ENCODE peak calls at places on chromosomes 6 and 20, in seven cellular contexts. A, K, W, B, V, Y and F are unnamed samples.

GRCh38 chr20:32648761-32649615 is 24.8 kb downstream of the C20orf203 start:
- DNase-seq in A (no peak), K (no peak), W (no peak), B (no peak), V (peak), Y (no peak), F (no peak)

GRCh38 chr6:16372029-16372776 is 133.8 kb downstream of the GMPR start:
- DNase-seq in A (no peak), K (no peak), W (no peak), B (no peak), V (no peak), Y (no peak), F (no peak)

GRCh38 chr6:44105993-44106740 is 21.1 kb downstream of the MRPL14 start:
- DNase-seq in A (no peak), K (no peak), W (no peak), B (no peak), V (no peak), Y (no peak), F (no peak)

GRCh38 chr6:88891135-88891845 is 72.1 kb downstream of the RNGTT start:
- DNase-seq in A (no peak), K (no peak), W (no peak), B (no peak), V (peak), Y (no peak), F (no peak)

GRCh38 chr6:135322427-135323201 is 141.5 kb downstream of the MYB start:
- DNase-seq in A (no peak), K (no peak), W (peak), B (no peak), V (peak), Y (no peak), F (no peak)

GRCh38 chr20:42270539-42270938 is 652.4 kb upstream of the CHD6 start:
- DNase-seq in A (no peak), K (no peak), W (no peak), B (no peak), V (no peak), Y (no peak), F (no peak)

GRCh38 chr20:32621071-32621913 is 36.2 kb upstream of the NOL4L start:
- DNase-seq in A (no peak), K (no peak), W (no peak), B (peak), V (peak), Y (no peak), F (peak)

GRCh38 chr20:324177-325042 is 942 bp upstream of the SOX12 start:
- DNase-seq in A (peak), K (peak), W (no peak), B (peak), V (peak), Y (peak), F (peak)

GRCh38 chr20:41617059-41617921 is 887 bp downstream of the CHD6 start:
- DNase-seq in A (peak), K (peak), W (no peak), B (peak), V (peak), Y (peak), F (no peak)

GRCh38 chr6:6366778-6367177 is 46.3 kb upstream of the F13A1 start:
- DNase-seq in A (no peak), K (no peak), W (no peak), B (no peak), V (no peak), Y (no peak), F (no peak)

GRCh38 chr6:128032047-128032446 is 131.2 kb upstream of the THEMIS start:
- DNase-seq in A (no peak), K (no peak), W (no peak), B (no peak), V (no peak), Y (no peak), F (no peak)

GRCh38 chr6:121849477-121849876 is 414.0 kb downstream of the GJA1 start:
- DNase-seq in A (peak), K (peak), W (no peak), B (peak), V (peak), Y (peak), F (peak)

GRCh38 chr6:11921017-11921438 is 91.1 kb upstream of the HIVEP1 start:
- DNase-seq in A (no peak), K (no peak), W (no peak), B (no peak), V (peak), Y (no peak), F (no peak)

GRCh38 chr6:41709375-41709774 is 26.0 kb downstream of the TFEB start:
- DNase-seq in A (no peak), K (no peak), W (no peak), B (no peak), V (no peak), Y (no peak), F (no peak)

GRCh38 chr20:60680554-60680953 is 571.5 kb upstream of the CDH4 start:
- DNase-seq in A (no peak), K (no peak), W (no peak), B (no peak), V (no peak), Y (no peak), F (no peak)

GRCh38 chr6:55777461-55777860 is 97.9 kb downstream of the BMP5 start:
- DNase-seq in A (no peak), K (no peak), W (no peak), B (no peak), V (no peak), Y (no peak), F (no peak)

GRCh38 chr6:107491791-107492674 is 2.1 kb downstream of the SOBP start:
- DNase-seq in A (no peak), K (peak), W (no peak), B (no peak), V (no peak), Y (no peak), F (no peak)

GRCh38 chr20:40814328-40814960 is 125.4 kb upstream of the MAFB start:
- DNase-seq in A (no peak), K (no peak), W (no peak), B (peak), V (no peak), Y (no peak), F (no peak)

GRCh38 chr6:94636780-94637385 is 940.5 kb upstream of the MANEA start:
- DNase-seq in A (no peak), K (peak), W (no peak), B (peak), V (no peak), Y (peak), F (no peak)
- TF ChIP-seq TAF1 in A (no peak), K (no peak), W (no peak), B (no peak), V (no peak), Y (no peak), F (no peak)

GRCh38 chr6:75524322-75524972 is 30.8 kb upstream of the FILIP1 start:
- DNase-seq in A (no peak), K (peak), W (no peak), B (no peak), V (no peak), Y (no peak), F (no peak)
- TF ChIP-seq POLR2AphosphoS5 in A (no peak), K (no peak), W (no peak), B (peak), V (no peak), Y (no peak), F (no peak)

GRCh38 chr6:39181333-39181732 is 47.9 kb downstream of the KCNK5 start:
- DNase-seq in A (no peak), K (no peak), W (no peak), B (no peak), V (no peak), Y (no peak), F (no peak)

GRCh38 chr6:39178804-39179203 is 50.5 kb downstream of the KCNK5 start:
- DNase-seq in A (no peak), K (no peak), W (no peak), B (no peak), V (no peak), Y (no peak), F (no peak)

GRCh38 chr6:39177130-39177529 is 52.1 kb downstream of the KCNK5 start:
- DNase-seq in A (no peak), K (no peak), W (no peak), B (no peak), V (no peak), Y (no peak), F (no peak)

GRCh38 chr6:39182604-39183003 is 46.7 kb downstream of the KCNK5 start:
- DNase-seq in A (no peak), K (no peak), W (no peak), B (no peak), V (no peak), Y (no peak), F (no peak)

GRCh38 chr6:39178235-39178634 is 51.0 kb downstream of the KCNK5 start:
- DNase-seq in A (no peak), K (no peak), W (no peak), B (no peak), V (no peak), Y (no peak), F (no peak)
- TF ChIP-seq TAF1 in A (no peak), K (no peak), W (no peak), B (no peak), V (no peak), Y (no peak), F (no peak)

DNA sequence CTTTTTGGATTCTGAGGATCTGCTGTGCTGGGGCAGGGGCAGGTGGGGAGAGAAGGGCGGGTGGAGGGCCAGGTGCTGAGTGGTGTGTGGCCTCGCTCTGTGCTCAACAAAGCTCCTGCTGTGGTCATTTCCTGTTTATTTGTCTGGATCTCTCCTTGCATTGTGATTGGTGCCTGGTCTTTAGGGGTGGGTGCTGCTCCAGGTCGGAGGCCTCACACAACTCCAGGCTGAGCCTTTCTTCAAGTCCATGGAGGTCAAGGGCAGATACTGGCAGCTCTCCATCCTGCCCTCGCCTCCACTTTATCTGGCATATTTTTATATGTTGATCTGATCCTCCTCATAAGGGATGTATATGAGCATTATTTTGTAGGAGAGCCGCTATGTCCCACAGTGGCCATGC is 36.2 kb downstream of the HLA-F start:
- DNase-seq in A (no peak), K (no peak), W (no peak), B (no peak), V (no peak), Y (peak), F (no peak)
- TF ChIP-seq POLR2AphosphoS5 in A (no peak), K (no peak), W (no peak), B (no peak), V (no peak), Y (peak), F (no peak)

DNA sequence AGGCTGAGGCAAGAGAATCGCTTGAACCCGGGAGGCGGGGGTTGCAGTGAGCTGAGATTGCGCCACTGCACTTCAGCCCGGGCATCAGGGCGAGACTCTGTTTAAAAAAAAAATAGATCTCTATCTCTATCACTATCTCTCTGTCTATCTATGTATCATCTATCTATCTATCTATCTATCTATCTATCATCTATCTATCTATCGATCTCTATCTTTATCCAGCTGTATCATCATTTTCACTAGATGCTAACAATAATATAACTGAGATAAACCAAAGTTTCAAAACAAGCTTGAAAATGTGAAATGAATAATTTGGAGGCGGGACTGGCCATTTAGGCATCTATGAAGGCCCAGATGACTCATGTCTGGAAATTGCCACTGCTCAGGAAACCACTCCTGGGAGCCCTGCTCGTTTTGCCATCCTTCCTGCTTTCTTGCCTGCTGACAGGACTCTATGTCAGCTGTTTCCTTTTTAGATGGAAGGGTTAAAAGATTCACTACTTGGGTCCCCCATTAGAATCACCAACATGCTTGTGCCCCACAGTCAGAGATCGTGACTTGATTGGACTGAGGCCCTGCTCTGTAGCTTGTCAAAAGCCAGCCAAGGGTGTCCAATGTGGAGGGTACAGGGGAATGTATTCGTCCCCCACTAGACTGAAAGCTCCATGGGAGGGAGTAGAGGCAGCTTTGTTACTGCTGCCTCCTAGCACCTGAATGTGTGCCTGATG is 61.7 kb downstream of the UTRN start:
- DNase-seq in A (no peak), K (no peak), W (no peak), B (no peak), V (no peak), Y (no peak), F (no peak)
- TF ChIP-seq TAF1 in A (no peak), K (no peak), W (no peak), B (no peak), V (no peak), Y (no peak), F (no peak)

GRCh38 chr6:25061289-25061945 is 125.7 kb upstream of the RIPOR2 start:
- DNase-seq in A (no peak), K (no peak), W (no peak), B (no peak), V (no peak), Y (no peak), F (no peak)

GRCh38 chr6:25066593-25066992 is 130.8 kb upstream of the RIPOR2 start:
- DNase-seq in A (no peak), K (no peak), W (no peak), B (no peak), V (no peak), Y (no peak), F (no peak)

GRCh38 chr6:25060522-25060921 is 124.8 kb upstream of the RIPOR2 start:
- DNase-seq in A (no peak), K (no peak), W (no peak), B (no peak), V (no peak), Y (no peak), F (no peak)

GRCh38 chr6:25058387-25058786 is 122.6 kb upstream of the RIPOR2 start:
- DNase-seq in A (no peak), K (no peak), W (no peak), B (no peak), V (no peak), Y (no peak), F (no peak)

GRCh38 chr6:25062070-25062811 is 126.5 kb upstream of the RIPOR2 start:
- DNase-seq in A (no peak), K (no peak), W (no peak), B (no peak), V (no peak), Y (no peak), F (no peak)
- TF ChIP-seq POLR2AphosphoS5 in A (no peak), K (no peak), W (no peak), B (no peak), V (no peak), Y (no peak), F (no peak)

DNA sequence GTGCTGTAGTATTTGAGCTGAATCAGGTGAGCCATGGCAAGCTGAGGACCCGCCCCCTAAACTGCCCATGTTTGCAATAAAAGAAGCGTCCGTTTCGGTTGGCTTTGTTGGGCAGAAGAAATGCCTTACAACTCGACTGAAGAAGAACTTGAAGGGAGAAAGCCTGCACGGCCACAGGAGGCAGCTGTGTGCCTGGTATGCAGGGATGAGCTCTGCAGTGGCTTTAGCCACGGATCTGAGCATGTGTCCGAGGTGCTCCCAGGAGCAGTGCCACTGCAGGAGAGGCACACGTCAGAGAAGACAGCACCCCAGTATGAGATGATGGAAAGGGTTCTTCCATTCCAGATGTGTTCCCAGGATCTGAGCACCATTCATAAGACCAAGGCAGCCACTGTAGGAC is 23.5 kb downstream of the KIZ start:
- DNase-seq in A (no peak), K (no peak), W (no peak), B (no peak), V (no peak), Y (no peak), F (no peak)
- TF ChIP-seq TAF1 in A (no peak), K (no peak), W (no peak), B (no peak), V (no peak), Y (no peak), F (no peak)

GRCh38 chr6:112234596-112234995 is 19.8 kb downstream of the LAMA4 start:
- DNase-seq in A (no peak), K (no peak), W (no peak), B (no peak), V (no peak), Y (no peak), F (no peak)

GRCh38 chr6:112235956-112236355 is 18.4 kb downstream of the LAMA4 start:
- DNase-seq in A (no peak), K (no peak), W (no peak), B (no peak), V (no peak), Y (no peak), F (no peak)

GRCh38 chr6:112237066-112237465 is 17.3 kb downstream of the LAMA4 start:
- DNase-seq in A (no peak), K (no peak), W (no peak), B (no peak), V (no peak), Y (no peak), F (no peak)

GRCh38 chr6:112233864-112234263 is 20.5 kb downstream of the LAMA4 start:
- DNase-seq in A (no peak), K (no peak), W (no peak), B (no peak), V (no peak), Y (no peak), F (no peak)

DNA sequence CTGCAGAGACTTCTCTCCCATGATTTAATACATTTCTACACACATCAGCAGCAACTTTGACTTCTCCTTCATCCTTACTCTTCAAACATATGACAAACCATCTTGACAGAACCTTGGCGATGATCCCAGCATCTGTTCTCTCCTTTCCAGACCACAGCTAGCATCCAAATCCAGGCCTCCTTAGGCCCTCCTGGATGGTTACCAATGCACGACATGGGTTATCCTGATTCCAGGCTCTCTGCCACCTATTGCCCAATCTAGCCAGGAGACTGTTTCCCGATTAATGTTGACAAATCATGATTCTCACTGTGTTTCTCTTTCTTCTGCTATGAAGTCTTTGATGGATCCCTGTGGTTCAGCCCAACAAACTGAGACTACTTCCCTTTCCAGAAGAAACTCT is 16.7 kb downstream of the LAMA4 start:
- DNase-seq in A (no peak), K (no peak), W (no peak), B (no peak), V (no peak), Y (no peak), F (no peak)
- TF ChIP-seq POLR2AphosphoS5 in A (no peak), K (no peak), W (no peak), B (no peak), V (no peak), Y (no peak), F (no peak)

GRCh38 chr6:161908872-161909271 is 635.0 kb upstream of the AGPAT4 start:
- DNase-seq in A (no peak), K (no peak), W (no peak), B (no peak), V (no peak), Y (no peak), F (no peak)
- TF ChIP-seq TAF1 in A (no peak), K (no peak), W (no peak), B (no peak), V (no peak), Y (no peak), F (no peak)